ENCODE peak calls at places on chromosomes 7 and 10, in four cellular contexts. F is hepatocyte, I is neuronal stem cell, N is sigmoid colon. L is an unnamed sample. For H3K27me3 and H3K36me3, the result is how much of the 10 kb centered on the place peaks cover.

GRCh38 chr7:100128602-100128963 is 1.8 kb downstream of the MBLAC1 start:
- DNase-seq in F (no peak), I (no peak), N (no peak), L (no peak)

GRCh38 chr7:155169498-155170065 is 99.5 kb downstream of the HTR5A start:
- DNase-seq in F (no peak), I (no peak), N (no peak), L (no peak)

GRCh38 chr10:84563355-84563754 is 235.0 kb downstream of the CCSER2 start:
- DNase-seq in F (no peak), I (no peak), N (no peak), L (no peak)

GRCh38 chr7:19560111-19560883 is 148.5 kb downstream of the POLR1F start:
- DNase-seq in F (peak), I (no peak), N (no peak), L (no peak)

GRCh38 chr10:10490187-10490980 is 527.3 kb upstream of the CELF2 start:
- DNase-seq in F (no peak), I (no peak), N (no peak), L (no peak)

GRCh38 chr7:73560035-73560835 is 2.7 kb upstream of the BCL7B start:
- DNase-seq in F (peak), I (no peak), N (no peak), L (no peak)

GRCh38 chr7:93632371-93632770 is 57.8 kb upstream of the CALCR start:
- DNase-seq in F (no peak), I (no peak), N (no peak), L (no peak)

GRCh38 chr7:42572046-42572445 is 335.0 kb upstream of the GLI3 start:
- DNase-seq in F (no peak), I (no peak), N (no peak), L (no peak)

GRCh38 chr7:99036531-99037175 is 107.3 kb downstream of the SMURF1 start:
- DNase-seq in F (peak), I (peak), N (no peak), L (peak)

GRCh38 chr7:116779222-116779621 is 83.2 kb upstream of the CAPZA2 start:
- DNase-seq in F (no peak), I (no peak), N (no peak), L (no peak)

GRCh38 chr10:23359692-23360380 is 15.2 kb upstream of the C10orf67 start:
- DNase-seq in F (no peak), I (no peak), N (no peak), L (no peak)

GRCh38 chr7:70659263-70659662 is 472.7 kb upstream of the GALNT17 start:
- DNase-seq in F (no peak), I (no peak), N (no peak), L (no peak)

GRCh38 chr7:37248396-37248836 is 200.2 kb downstream of the ELMO1 start:
- DNase-seq in F (no peak), I (peak), N (peak), L (peak)
- H3K4me3 ChIP-seq in F (no peak), I (no peak), N (no peak), L (no peak)

DNA sequence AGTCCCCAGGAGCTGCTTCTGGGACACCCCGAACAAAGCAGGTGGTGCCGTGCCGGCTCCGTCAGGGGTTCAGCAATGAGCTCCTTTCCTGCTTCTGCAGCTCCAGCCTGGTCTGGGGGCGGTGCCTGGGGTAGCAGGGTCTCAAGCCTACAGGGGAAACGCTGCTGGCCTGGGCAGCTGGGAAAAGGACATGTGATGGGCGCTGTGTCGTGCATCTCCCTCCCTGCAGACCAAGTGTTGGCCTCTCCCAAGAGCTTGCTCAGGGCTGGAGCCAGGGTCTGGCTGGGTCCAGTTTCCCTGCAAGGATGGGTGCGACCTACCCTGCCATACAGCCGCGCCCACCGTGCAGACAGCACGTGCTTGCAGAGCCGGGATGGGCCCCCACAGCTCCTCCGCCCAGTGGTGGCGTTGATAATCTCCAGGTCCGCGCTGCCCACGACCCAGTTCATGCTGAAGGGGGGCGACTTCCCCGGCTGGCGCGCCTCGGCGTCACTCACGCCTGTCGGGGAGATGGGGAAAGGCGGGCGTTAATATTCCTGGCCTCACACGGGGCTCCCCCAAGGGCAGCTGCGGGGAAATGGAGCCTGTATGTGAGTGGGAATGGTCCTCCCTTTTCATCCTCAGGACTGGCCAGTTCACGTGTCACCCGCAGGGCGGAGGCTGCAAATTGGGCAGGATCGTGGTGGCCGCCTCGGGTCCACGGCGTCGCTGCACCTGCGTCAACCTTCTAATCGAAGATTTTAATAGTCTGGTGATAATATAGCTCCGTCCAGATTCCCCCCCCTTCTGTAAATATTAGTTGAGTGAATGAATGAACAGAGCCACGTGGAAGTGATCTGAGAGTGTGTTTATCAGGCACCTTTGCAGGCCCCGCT is 128.6 kb downstream of the WDR37 start:
- DNase-seq in F (no peak), I (no peak), N (peak), L (peak)
- H3K27me3 ChIP-seq in F (under half), I (under half), N (under half), L (under half)

GRCh38 chr7:157255201-157255606 is 81.6 kb upstream of the DNAJB6 start:
- DNase-seq in F (no peak), I (no peak), N (no peak), L (no peak)

GRCh38 chr7:157250605-157251228 is 86.1 kb upstream of the DNAJB6 start:
- DNase-seq in F (peak), I (peak), N (no peak), L (peak)

GRCh38 chr7:157248659-157249058 is 88.1 kb upstream of the DNAJB6 start:
- DNase-seq in F (no peak), I (no peak), N (no peak), L (no peak)

GRCh38 chr7:157253850-157254249 is 83.0 kb upstream of the DNAJB6 start:
- DNase-seq in F (no peak), I (no peak), N (no peak), L (no peak)
- H3K36me3 ChIP-seq in F (under half), I (under half), N (under half), L (under half)

GRCh38 chr10:74176380-74177139 is 25.5 kb downstream of the ADK start:
- DNase-seq in F (peak), I (peak), N (peak), L (peak)
- H3K4me3 ChIP-seq in F (peak), I (peak), N (peak), L (peak)

DNA sequence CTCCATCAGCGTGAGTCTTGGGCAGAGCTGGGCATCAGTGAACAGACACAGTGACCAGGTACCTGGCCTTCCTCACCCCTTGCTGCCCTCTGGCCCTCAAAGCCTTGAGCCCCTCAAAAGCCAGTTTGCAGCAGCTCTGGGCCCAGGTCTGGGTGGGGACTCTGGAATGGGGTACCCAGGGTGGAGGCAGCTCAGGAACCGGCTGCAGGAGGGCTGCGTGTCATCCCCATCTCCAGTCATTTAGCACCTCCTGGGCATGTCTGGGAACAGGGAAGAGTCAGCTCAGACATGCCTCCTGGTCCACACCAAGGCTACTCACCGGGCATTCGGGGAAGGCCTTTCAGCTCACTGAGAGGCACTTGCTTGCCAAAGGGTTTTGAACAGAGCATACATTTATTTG is 503.3 kb downstream of the TCERG1L start:
- DNase-seq in F (no peak), I (no peak), N (no peak), L (peak)
- H3K27me3 ChIP-seq in F (under half), I (under half), N (under half), L (under half)

DNA sequence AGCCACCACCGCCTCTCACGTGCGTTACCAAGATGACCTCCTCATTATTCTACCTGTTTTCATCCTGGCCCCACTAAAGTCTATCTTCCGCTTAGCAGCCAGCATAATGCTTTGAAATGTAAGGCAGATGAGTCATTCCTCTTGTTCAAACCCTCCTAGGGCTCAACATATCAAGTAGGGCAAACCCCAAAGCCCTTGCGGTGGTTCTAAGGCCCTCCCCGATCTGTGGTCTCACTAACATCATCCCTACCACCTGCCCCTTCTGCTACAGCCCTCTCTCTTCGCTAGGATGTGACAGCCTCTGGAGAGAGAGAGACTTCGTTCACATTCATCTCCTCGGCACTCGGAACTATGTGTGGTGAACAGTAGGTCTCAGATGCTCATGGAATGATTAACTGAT is 94.8 kb downstream of the SVIL start:
- DNase-seq in F (no peak), I (no peak), N (no peak), L (no peak)
- H3K36me3 ChIP-seq in F (under half), I (under half), N (under half), L (under half)

L was measured in H7.